ENCODE peak calls at places on chromosomes 3 and 15, in ten cellular contexts. J is left cardiac atrium; U is activated gamma-delta T cell treated with anti-CD3 and anti-CD28 coated beads, Interleukin-2, amount 50 U/mL, for 16 hours; E is stimulated activated CD8-positive, alpha-beta memory T cell treated with anti-CD3 and anti-CD28 coated beads, Interleukin-4, amount 100 ng/mL, for 4 hours; A is H7; Z is kidney; R is esophagus squamous epithelium; M is GM12892; K is NCI-H82; D is RPMI8226. G is an unnamed sample.

GRCh38 chr15:58306591-58307312 is 125.0 kb upstream of the LIPC start:
- DNase-seq in R (no peak), M (no peak), Z (no peak), A (peak), J (no peak), E (no peak), K (no peak), U (no peak), D (no peak), G (no peak)

GRCh38 chr15:74893627-74894026 is 3.8 kb downstream of the MPI start:
- DNase-seq in E (no peak), M (no peak), R (no peak), J (peak), D (no peak), A (no peak), K (no peak), U (no peak), Z (no peak), G (no peak)

GRCh38 chr3:11240496-11240895 is 31.7 kb upstream of the ATG7 start:
- DNase-seq in K (no peak), D (no peak), E (no peak), R (no peak), U (no peak), Z (no peak), M (no peak), J (no peak), A (no peak), G (no peak)

GRCh38 chr15:36951747-36952247 is 148.6 kb downstream of the MEIS2 start:
- DNase-seq in M (no peak), K (no peak), U (no peak), E (no peak), D (no peak), A (no peak), Z (no peak), R (no peak), J (no peak), G (no peak)

GRCh38 chr3:45067486-45067885 is 41.4 kb downstream of the CLEC3B start:
- DNase-seq in K (no peak), D (no peak), U (no peak), E (no peak), J (no peak), R (no peak), M (no peak), Z (no peak), A (no peak), G (no peak)

GRCh38 chr3:13879102-13879945 is 547 bp downstream of the WNT7A start:
- DNase-seq in E (no peak), A (peak), J (no peak), U (no peak), M (no peak), K (no peak), Z (peak), R (no peak), D (peak), G (no peak)

GRCh38 chr15:31200735-31201151 is 99.2 kb upstream of the TRPM1 start:
- DNase-seq in U (no peak), K (peak), A (peak), J (peak), D (peak), M (peak), R (no peak), E (peak), Z (peak), G (peak)

GRCh38 chr15:85749261-85750151 is 45.2 kb downstream of the KLHL25 start:
- DNase-seq in Z (peak), K (no peak), A (peak), E (no peak), J (peak), U (no peak), R (no peak), D (no peak), M (no peak), G (no peak)

GRCh38 chr3:84987709-84988504 is 29.1 kb downstream of the CADM2 start:
- DNase-seq in E (no peak), M (no peak), R (no peak), J (no peak), Z (no peak), U (no peak), K (no peak), D (no peak), A (no peak), G (no peak)

GRCh38 chr3:45972534-45973402 is 22.9 kb downstream of the FYCO1 start:
- DNase-seq in D (peak), R (no peak), A (no peak), M (no peak), U (no peak), Z (no peak), K (no peak), J (no peak), E (no peak), G (peak)

GRCh38 chr15:89647191-89647851 is 7.9 kb downstream of the KIF7 start:
- DNase-seq in E (peak), U (peak), K (peak), D (peak), J (peak), A (peak), R (no peak), M (peak), Z (peak), G (peak)

GRCh38 chr15:70956596-70956995 is 64.0 kb downstream of the LRRC49 start:
- DNase-seq in J (no peak), E (no peak), A (no peak), U (no peak), R (no peak), D (no peak), Z (no peak), K (no peak), M (no peak), G (no peak)

GRCh38 chr15:63832620-63833245 is 1.0 kb downstream of the HERC1 start:
- DNase-seq in J (no peak), R (no peak), U (no peak), Z (no peak), M (no peak), A (no peak), K (peak), E (no peak), D (no peak), G (no peak)

GRCh38 chr3:72628065-72628464 is 220.2 kb downstream of the SHQ1 start:
- DNase-seq in A (no peak), J (no peak), K (no peak), R (no peak), D (no peak), Z (no peak), E (no peak), U (no peak), M (no peak), G (no peak)

GRCh38 chr15:43118276-43118675 is 12.4 kb upstream of the UBR1 start:
- DNase-seq in M (no peak), J (no peak), U (no peak), A (no peak), K (no peak), R (no peak), D (no peak), Z (no peak), E (no peak), G (no peak)

GRCh38 chr15:75732809-75733451 is 20.3 kb upstream of the CSPG4 start:
- DNase-seq in K (peak), M (peak), J (peak), A (peak), U (no peak), E (no peak), D (peak), R (no peak), Z (peak), G (peak)